ENCODE peak calls at places on chromosomes 11 and 22, in ten cellular contexts. G is left lung, P is HCT116, A is breast epithelium, J is IMR-90, Z is astrocyte, C is tibial artery, R is thoracic aorta, V is sigmoid colon, E is right atrium auricular region. L is an unnamed sample.

GRCh38 chr22:22133910-22134309 is 110.7 kb upstream of the VPREB1 start:
- DNase-seq in G (no peak), P (no peak), A (no peak), J (no peak), Z (no peak), C (no peak), R (no peak), V (no peak), E (no peak), L (no peak)

GRCh38 chr11:32094931-32095330 is 4.1 kb downstream of the RCN1 start:
- DNase-seq in G (no peak), P (no peak), A (no peak), J (no peak), Z (no peak), C (no peak), R (no peak), V (no peak), E (no peak), L (no peak)

GRCh38 chr11:59802639-59803176 is 7.9 kb downstream of the MRPL16 start:
- DNase-seq in G (no peak), P (peak; percentile 46), A (no peak), J (peak; percentile 58), Z (peak; percentile 32), C (no peak), R (no peak), V (no peak), E (no peak), L (no peak)

GRCh38 chr11:71182791-71183556 is 69.4 kb downstream of the SHANK2 start:
- DNase-seq in G (peak; percentile 15), P (no peak), A (no peak), J (no peak), Z (no peak), C (no peak), R (no peak), V (peak; percentile 17), E (no peak), L (no peak)

GRCh38 chr11:69238562-69239319 is 55.2 kb upstream of the MYEOV start:
- DNase-seq in G (no peak), P (no peak), A (peak; percentile 15), J (no peak), Z (no peak), C (no peak), R (no peak), V (peak; percentile 18), E (no peak), L (no peak)

GRCh38 chr11:82869657-82870056 is 30.6 kb downstream of the PRCP start:
- DNase-seq in G (no peak), P (no peak), A (no peak), J (no peak), Z (no peak), C (no peak), R (no peak), V (no peak), E (no peak), L (no peak)

GRCh38 chr11:15663778-15664218 is 549.1 kb downstream of the INSC start:
- DNase-seq in G (no peak), P (no peak), A (no peak), J (no peak), Z (no peak), C (no peak), R (no peak), V (no peak), E (no peak), L (peak; percentile 41)

GRCh38 chr11:10913075-10913474 is 55.2 kb upstream of the ZBED5 start:
- DNase-seq in G (no peak), P (no peak), A (no peak), J (no peak), Z (no peak), C (no peak), R (no peak), V (no peak), E (no peak), L (no peak)

GRCh38 chr11:69642549-69642912 is 1.6 kb downstream of the CCND1 start:
- DNase-seq in G (no peak), P (no peak), A (no peak), J (no peak), Z (no peak), C (no peak), R (no peak), V (peak; percentile 65), E (no peak), L (no peak)

GRCh38 chr11:92083123-92083522 is 141.5 kb upstream of the FAT3 start:
- DNase-seq in G (no peak), P (no peak), A (no peak), J (no peak), Z (no peak), C (no peak), R (no peak), V (no peak), E (no peak), L (no peak)

GRCh38 chr11:113349528-113349927 is 35.1 kb downstream of the TTC12 start:
- DNase-seq in G (no peak), P (no peak), A (no peak), J (no peak), Z (no peak), C (no peak), R (no peak), V (no peak), E (no peak), L (no peak)

GRCh38 chr22:47605441-47605840 is 843.0 kb downstream of the TBC1D22A start:
- DNase-seq in G (no peak), P (no peak), A (no peak), J (no peak), Z (no peak), C (no peak), R (no peak), V (peak; percentile 39), E (no peak), L (no peak)

GRCh38 chr11:120121336-120121735 is 16.6 kb downstream of the TRIM29 start:
- DNase-seq in G (no peak), P (no peak), A (no peak), J (no peak), Z (no peak), C (no peak), R (no peak), V (no peak), E (no peak), L (no peak)
- TF ChIP-seq CTCF in G (no peak), P (no peak), A (no peak), J (no peak), Z (no peak), C (no peak), R (no peak), V (no peak), E (no peak), L (no peak)

GRCh38 chr11:45455536-45455935 is 169.4 kb upstream of the SYT13 start:
- DNase-seq in G (no peak), P (no peak), A (no peak), J (no peak), Z (no peak), C (no peak), R (no peak), V (no peak), E (no peak), L (no peak)

GRCh38 chr11:45456686-45457085 is 170.5 kb upstream of the SYT13 start:
- DNase-seq in G (no peak), P (no peak), A (no peak), J (no peak), Z (no peak), C (no peak), R (no peak), V (no peak), E (no peak), L (no peak)

GRCh38 chr11:45459501-45459900 is 173.4 kb upstream of the SYT13 start:
- DNase-seq in G (no peak), P (no peak), A (no peak), J (no peak), Z (no peak), C (no peak), R (no peak), V (no peak), E (no peak), L (no peak)

GRCh38 chr11:45457649-45458048 is 171.5 kb upstream of the SYT13 start:
- DNase-seq in G (peak; percentile 43), P (no peak), A (no peak), J (peak; percentile 79), Z (peak; percentile 51), C (no peak), R (no peak), V (no peak), E (no peak), L (no peak)

GRCh38 chr11:45458269-45458668 is 172.1 kb upstream of the SYT13 start:
- DNase-seq in G (no peak), P (no peak), A (no peak), J (no peak), Z (no peak), C (no peak), R (no peak), V (no peak), E (no peak), L (no peak)
- H3K4me3 ChIP-seq in G (no peak overlapping the region), P (no peak overlapping the region), A (no peak overlapping the region), J (no peak overlapping the region), Z (no peak overlapping the region), C (no peak overlapping the region), R (no peak overlapping the region), V (no peak overlapping the region), E (no peak overlapping the region), L (no peak overlapping the region)

DNA sequence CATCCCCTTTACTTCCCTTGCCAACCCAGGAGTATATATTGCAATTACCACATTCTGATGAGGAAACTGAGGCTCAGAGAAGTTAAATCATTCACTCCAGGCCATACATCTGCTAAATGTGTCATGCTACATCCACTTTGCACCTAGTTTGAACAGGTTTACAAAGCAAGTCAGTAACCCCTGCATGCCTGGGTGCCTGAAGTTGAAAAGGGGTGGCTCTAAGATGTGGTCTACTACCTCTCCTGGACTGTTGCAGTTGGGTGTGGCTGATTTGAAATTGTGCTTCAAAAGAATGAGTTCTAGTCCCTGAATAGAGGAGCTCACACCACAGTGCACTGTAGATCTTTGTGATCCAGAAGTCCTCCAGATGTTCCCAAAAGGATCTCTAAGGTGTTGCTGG is 23.7 kb downstream of the FLI1 start:
- DNase-seq in G (no peak), P (no peak), A (no peak), J (no peak), Z (no peak), C (no peak), R (no peak), V (no peak), E (no peak), L (no peak)
- H3K27me3 ChIP-seq in G (no peaks in the 10 kb centered on the region), P (peaks cover 41% of the 10 kb centered on the region), A (no peaks in the 10 kb centered on the region), J (no peaks in the 10 kb centered on the region), Z (no peaks in the 10 kb centered on the region), C (no peaks in the 10 kb centered on the region), R (no peaks in the 10 kb centered on the region), V (no peaks in the 10 kb centered on the region), E (no peaks in the 10 kb centered on the region), L (no peaks in the 10 kb centered on the region)

DNA sequence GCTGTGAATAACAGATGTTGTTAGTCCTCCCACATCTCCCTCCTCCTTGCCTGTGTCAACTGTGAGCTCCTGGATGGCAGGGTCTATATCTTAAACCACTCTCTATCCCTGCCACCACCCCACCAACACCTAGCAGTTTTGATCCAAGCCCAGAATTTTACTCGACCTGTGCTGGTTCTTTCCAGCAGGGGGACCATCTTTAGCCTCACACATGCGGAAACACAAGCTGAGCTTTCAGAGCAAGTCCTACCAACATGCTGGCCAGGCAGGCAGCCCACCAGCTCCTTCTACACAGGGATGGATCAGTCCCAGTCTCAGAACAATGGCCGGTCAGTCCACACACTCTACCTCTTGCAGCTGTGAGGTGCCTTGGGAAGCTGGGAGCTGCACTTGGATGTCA is 231.5 kb downstream of the NXPE2 start:
- DNase-seq in G (no peak), P (no peak), A (no peak), J (no peak), Z (no peak), C (no peak), R (no peak), V (no peak), E (no peak), L (no peak)
- TF ChIP-seq CTCF in G (no peak), P (no peak), A (no peak), J (no peak), Z (no peak), C (no peak), R (no peak), V (no peak), E (no peak), L (no peak)